ENCODE peak calls at places on chromosomes 2 and 18, in six cellular contexts. J, D, O, W, U and X are unnamed samples.
A peak's percentile ranks its signal among the peaks of the same experiment; 100 is the strongest.

GRCh38 chr2:144479138-144479537 is 40.8 kb downstream of the ZEB2 start:
- DNase-seq in U (no peak), W (no peak), O (no peak), D (no peak), J (no peak), X (no peak)

GRCh38 chr2:237819231-237819630 is 20.7 kb downstream of the RBM44 start:
- DNase-seq in U (no peak), J (no peak), O (no peak), W (no peak), D (no peak), X (no peak)

GRCh38 chr2:88603146-88603545 is 24.1 kb downstream of the EIF2AK3 start:
- DNase-seq in O (no peak), J (no peak), D (no peak), W (no peak), U (no peak), X (no peak)

GRCh38 chr2:199379251-199379650 is 78.5 kb downstream of the SATB2 start:
- DNase-seq in W (no peak), U (no peak), J (no peak), D (no peak), O (no peak), X (no peak)

GRCh38 chr2:43894743-43895142 is 56.0 kb downstream of the ABCG8 start:
- DNase-seq in O (no peak), D (no peak), J (no peak), U (no peak), W (no peak), X (no peak)

GRCh38 chr18:63339920-63340484 is 20.4 kb upstream of the BCL2 start:
- DNase-seq in O (peak; percentile 14), U (peak; percentile 49), J (peak; percentile 22), W (no peak), D (peak; percentile 62), X (peak; percentile 30)

GRCh38 chr2:52520646-52521045 is 1247.0 kb upstream of the CHAC2 start:
- DNase-seq in U (no peak), W (no peak), J (no peak), O (no peak), D (no peak), X (no peak)

GRCh38 chr2:165114345-165114943 is 89.4 kb downstream of the SCN3A start:
- DNase-seq in W (no peak), O (no peak), D (no peak), U (no peak), J (peak; percentile 11), X (no peak)

GRCh38 chr2:140986456-140986855 is 1144.4 kb downstream of the LRP1B start:
- DNase-seq in W (no peak), U (no peak), O (no peak), J (no peak), D (no peak), X (no peak)

GRCh38 chr2:226478121-226478809 is 321.4 kb downstream of the IRS1 start:
- DNase-seq in U (no peak), W (no peak), O (no peak), J (peak; percentile 89), D (no peak), X (peak; percentile 51)

GRCh38 chr2:188308483-188308882 is 16.8 kb downstream of the GULP1 start:
- DNase-seq in J (no peak), U (no peak), W (no peak), D (no peak), O (no peak), X (no peak)

GRCh38 chr18:77208969-77209368 is 40.7 kb upstream of the GALR1 start:
- DNase-seq in U (no peak), W (peak; percentile 34), J (no peak), D (no peak), O (no peak), X (no peak)

GRCh38 chr18:58354791-58355190 is 274.1 kb downstream of the ALPK2 start:
- DNase-seq in D (no peak), U (no peak), J (no peak), W (no peak), O (no peak), X (no peak)

DNA sequence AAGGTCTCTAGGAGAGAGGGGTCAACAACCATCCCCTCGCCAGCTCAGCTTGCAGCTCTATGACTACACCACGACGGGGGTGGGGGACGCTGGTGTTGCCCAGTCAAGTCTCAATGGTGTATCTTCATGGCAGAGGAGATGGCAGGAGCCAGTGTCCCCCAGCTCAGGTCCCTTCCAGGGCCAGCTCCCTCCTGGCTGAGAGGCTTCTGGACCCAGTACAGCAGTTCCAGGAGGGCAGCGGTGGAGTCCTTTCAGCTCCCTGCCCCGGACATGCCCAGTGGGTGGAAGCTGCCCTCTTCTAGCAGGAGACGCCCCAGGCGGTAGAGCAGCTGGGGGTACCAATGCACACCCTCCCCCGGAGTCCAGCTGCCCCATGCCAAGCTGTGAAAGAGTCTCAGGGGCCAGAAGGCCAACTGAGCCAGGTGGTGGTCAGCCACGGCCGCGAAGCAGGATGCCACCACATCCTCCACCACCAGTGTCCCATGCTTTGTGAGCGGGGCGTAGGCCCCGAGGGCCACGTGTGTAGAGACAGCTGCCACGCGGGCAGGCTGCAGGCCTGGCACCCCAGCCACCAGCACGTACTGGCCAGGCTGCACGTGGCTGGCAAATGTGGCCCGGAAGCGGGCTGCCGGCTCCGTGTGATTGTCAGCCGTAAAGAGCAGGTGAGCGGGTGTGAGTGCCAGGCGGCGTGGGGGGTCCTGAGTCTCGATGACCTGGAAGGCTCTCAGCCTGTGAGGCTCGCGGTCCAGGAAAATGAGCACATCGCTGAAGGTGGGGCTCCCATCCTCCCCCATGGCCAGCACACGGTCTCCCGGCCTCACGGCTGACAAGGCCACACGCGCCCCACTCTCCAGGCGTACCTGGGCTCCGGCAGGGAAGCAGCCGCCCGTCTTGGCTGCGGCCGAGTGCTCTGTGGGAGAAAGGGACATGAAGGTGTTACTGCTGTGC is 5.5 kb downstream of the IHH start:
- DNase-seq in W (no peak), O (no peak), J (no peak), D (no peak), U (no peak), X (no peak)
- TF ChIP-seq CHD2 in W (no peak), O (no peak), J (no peak), D (no peak), U (no peak), X (no peak)

DNA sequence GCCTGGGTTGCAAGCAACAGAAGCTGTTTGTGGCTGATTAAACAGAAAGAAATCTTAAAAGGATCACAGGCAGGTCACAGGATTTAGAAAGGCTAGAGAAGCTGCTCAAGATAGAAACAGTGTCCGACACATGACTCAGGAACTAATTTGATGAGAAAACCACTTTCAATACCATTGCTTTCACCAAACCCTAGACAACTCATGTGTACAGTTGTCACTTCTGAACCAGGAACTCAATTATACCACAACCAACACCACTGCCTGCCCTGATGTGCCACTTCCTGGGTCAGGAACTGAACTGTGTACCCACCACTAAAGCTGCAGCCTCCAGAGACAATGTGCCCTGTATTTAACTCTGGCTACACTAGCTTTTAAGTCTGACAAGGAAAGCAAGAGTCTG is 56.0 kb downstream of the TMEM247 start:
- DNase-seq in J (no peak), W (peak; percentile 96), D (no peak), U (no peak), O (no peak), X (no peak)
- TF ChIP-seq CHD2 in J (no peak), W (no peak), D (no peak), U (no peak), O (no peak), X (no peak)

DNA sequence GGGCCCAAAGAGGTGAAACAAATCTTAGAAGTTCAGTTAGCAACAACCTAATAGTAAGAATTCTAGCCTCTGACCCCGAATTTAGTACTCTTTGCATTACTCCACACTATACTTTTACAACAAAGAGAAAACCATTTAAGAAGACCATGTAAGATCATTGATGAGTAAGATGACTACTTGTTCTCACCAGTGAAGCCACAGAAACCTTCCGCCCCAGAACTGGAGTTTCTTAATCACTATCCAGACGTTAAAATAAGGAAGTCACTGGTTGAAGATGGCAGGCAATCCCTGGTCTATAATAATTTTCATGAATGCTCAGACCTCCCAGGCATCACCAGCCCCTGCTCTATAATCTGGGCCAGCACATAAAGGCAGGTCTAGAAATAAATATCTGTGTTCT is 95.0 kb downstream of the TMEM163 start:
- DNase-seq in O (no peak), D (no peak), W (peak; percentile 83), U (no peak), J (no peak), X (no peak)
- TF ChIP-seq CHD2 in O (no peak), D (no peak), W (no peak), U (no peak), J (no peak), X (no peak)

DNA sequence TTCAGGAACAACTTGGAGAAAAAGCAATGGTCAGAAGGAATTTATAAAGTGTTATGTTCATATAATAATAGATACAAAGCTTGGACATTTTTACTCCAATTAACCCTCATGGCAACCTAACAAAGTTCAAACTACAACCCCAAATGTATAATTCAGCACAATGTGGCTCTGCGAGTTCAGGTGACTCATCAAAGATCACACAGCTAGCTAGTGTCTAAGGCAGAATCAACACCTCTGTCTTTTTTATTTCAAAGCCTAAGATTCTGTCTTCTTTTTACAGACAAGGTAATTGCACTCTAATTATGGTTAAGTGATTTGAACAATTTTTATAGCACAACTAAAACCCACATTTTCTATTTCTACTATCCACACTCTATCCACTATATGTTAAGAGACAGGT is 90.5 kb downstream of the CHST9 start:
- DNase-seq in U (no peak), J (peak; percentile 37), D (no peak), W (no peak), O (no peak), X (no peak)
- TF ChIP-seq CHD2 in U (no peak), J (no peak), D (no peak), W (no peak), O (no peak), X (no peak)

GRCh38 chr2:26576565-26577441 is 64.4 kb downstream of the CIB4 start:
- DNase-seq in O (no peak), U (no peak), J (no peak), W (no peak), D (no peak), X (no peak)

GRCh38 chr2:26579025-26579722 is 62.0 kb downstream of the CIB4 start:
- DNase-seq in U (no peak), W (no peak), D (no peak), J (no peak), O (no peak), X (no peak)

GRCh38 chr2:26575836-26576564 is 65.2 kb downstream of the CIB4 start:
- DNase-seq in D (no peak), W (no peak), O (no peak), J (no peak), U (no peak), X (no peak)

GRCh38 chr2:26578581-26578980 is 62.6 kb downstream of the CIB4 start:
- DNase-seq in U (no peak), O (no peak), J (no peak), W (no peak), D (no peak), X (no peak)

DNA sequence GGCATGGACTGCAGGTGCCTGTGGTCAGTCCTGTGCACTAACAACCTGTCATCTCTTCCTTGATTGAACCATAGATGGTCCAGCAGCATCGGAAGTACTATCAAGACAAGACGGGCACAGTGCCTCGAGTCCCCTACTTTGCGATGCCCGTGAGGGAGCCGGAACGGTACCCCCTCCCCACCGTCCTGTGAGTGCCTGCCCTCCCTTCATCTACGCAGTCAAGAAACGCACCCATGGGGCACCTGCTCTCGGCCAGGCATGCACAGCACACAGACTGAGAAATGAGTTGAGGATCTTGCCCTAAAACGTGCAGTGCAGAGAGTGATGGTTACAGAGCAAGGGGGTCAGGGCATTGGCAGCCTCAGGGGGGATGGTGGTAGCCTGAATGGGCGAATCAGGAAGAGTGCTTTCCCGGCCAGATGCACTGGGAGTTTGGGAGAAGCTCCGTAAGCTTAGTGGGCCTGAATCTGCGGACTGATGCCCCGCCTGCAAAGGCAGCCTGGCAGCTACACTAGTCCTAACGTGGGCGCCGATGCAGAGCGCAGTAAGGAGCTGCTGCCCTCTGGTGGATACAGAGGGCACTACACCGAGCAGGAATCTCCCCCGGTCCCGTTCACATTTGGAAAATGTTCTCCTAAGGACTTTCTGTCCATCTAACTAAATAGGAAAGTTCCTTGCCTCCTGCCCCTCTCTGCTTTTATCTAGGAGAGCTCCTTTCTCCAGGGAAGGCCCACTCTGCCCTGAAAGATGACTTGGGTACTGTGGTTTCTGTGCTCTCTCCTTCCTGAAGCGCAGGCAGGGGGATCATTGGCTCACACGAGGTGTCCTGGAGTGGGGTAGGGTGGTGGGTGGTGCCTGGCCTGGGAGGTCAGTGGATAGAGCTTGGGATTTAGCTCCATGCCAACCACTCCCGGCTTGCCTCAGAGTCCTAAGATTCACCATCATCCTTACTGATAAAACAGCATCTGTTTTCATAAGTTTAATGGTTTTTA is 63.4 kb downstream of the CIB4 start:
- DNase-seq in W (no peak), U (peak; percentile 94), D (peak; percentile 90), J (peak; percentile 35), O (peak; percentile 78), X (peak; percentile 95)
- TF ChIP-seq CHD2 in W (no peak), U (peak; percentile 49), D (no peak), J (no peak), O (no peak), X (no peak)